ENCODE peak calls at places on chromosomes 1 and 21, in four cellular contexts. X, B, O and H are unnamed samples.

GRCh38 chr1:3135746-3136455 is 66.9 kb downstream of the PRDM16 start:
- DNase-seq in B (no peak), X (no peak), O (no peak), H (no peak)

GRCh38 chr1:55048453-55049270 is 9.3 kb downstream of the PCSK9 start:
- DNase-seq in X (no peak), B (no peak), O (no peak), H (no peak)

GRCh38 chr1:29120367-29120766 is 3.3 kb downstream of the TMEM200B start:
- DNase-seq in O (no peak), X (no peak), B (no peak), H (no peak)

GRCh38 chr21:26732442-26733221 is 112.6 kb downstream of the ADAMTS1 start:
- DNase-seq in X (peak), O (peak), B (peak), H (peak)

GRCh38 chr1:233294991-233295774 is at the start of gene PCNX2:
- DNase-seq in B (peak), X (peak), O (peak), H (peak)

GRCh38 chr1:18923721-18924610 is 21.6 kb upstream of the ALDH4A1 start:
- DNase-seq in O (peak), X (no peak), B (no peak), H (no peak)

GRCh38 chr1:39695011-39695410 is 3.8 kb upstream of the HPCAL4 start:
- DNase-seq in X (no peak), B (no peak), O (no peak), H (no peak)

GRCh38 chr1:226875641-226876295 is 5.4 kb downstream of the PSEN2 start:
- DNase-seq in O (peak), B (no peak), X (no peak), H (no peak)

GRCh38 chr1:181151378-181152326 is 63.2 kb downstream of the IER5 start:
- DNase-seq in O (peak), B (peak), X (no peak), H (peak)

GRCh38 chr21:26587621-26588260 is 14.7 kb upstream of the CYYR1 start:
- DNase-seq in O (peak), X (no peak), B (no peak), H (peak)

GRCh38 chr1:8818325-8818775 is 910 bp upstream of the RERE start:
- DNase-seq in X (no peak), B (no peak), O (peak), H (peak)

GRCh38 chr1:198156111-198156744 is 570 bp upstream of the NEK7 start:
- DNase-seq in B (peak), O (peak), X (peak), H (peak)

GRCh38 chr21:36825683-36826082 is 126.8 kb downstream of the SIM2 start:
- DNase-seq in O (no peak), B (no peak), X (no peak), H (no peak)

GRCh38 chr1:178606839-178607238 is 93.9 kb downstream of the TEX35 start:
- DNase-seq in X (no peak), O (no peak), B (no peak), H (no peak)

GRCh38 chr1:164565356-164565755 is 6.4 kb downstream of the PBX1 start:
- DNase-seq in X (no peak), B (no peak), O (no peak), H (no peak)

GRCh38 chr1:110627763-110628162 is 21.6 kb upstream of the KCNA2 start:
- DNase-seq in O (no peak), X (no peak), B (no peak), H (no peak)

GRCh38 chr1:21670956-21671902 is 2.1 kb upstream of the RAP1GAP start:
- DNase-seq in B (no peak), O (no peak), X (no peak), H (no peak)

GRCh38 chr1:170776777-170777176 is 112.8 kb downstream of the PRRX1 start:
- DNase-seq in O (no peak), B (no peak), X (no peak), H (no peak)

GRCh38 chr1:220803401-220804201 is 16.9 kb downstream of the MTARC1 start:
- DNase-seq in B (peak), O (peak), X (no peak), H (peak)

GRCh38 chr1:180231506-180232420 is 1.7 kb downstream of the LHX4 start:
- DNase-seq in X (no peak), O (peak), B (peak), H (no peak)

GRCh38 chr21:41612674-41613250 is 104.8 kb upstream of the TMPRSS2 start:
- DNase-seq in B (no peak), O (peak), X (peak), H (peak)

GRCh38 chr1:18581420-18581880 is 49.2 kb upstream of the PAX7 start:
- DNase-seq in B (peak), X (peak), O (peak), H (no peak)

GRCh38 chr1:111082421-111083192 is 57.3 kb downstream of the DRAM2 start:
- DNase-seq in X (no peak), B (no peak), O (peak), H (peak)

GRCh38 chr1:7432102-7432895 is 338.8 kb upstream of the VAMP3 start:
- DNase-seq in B (no peak), X (no peak), O (no peak), H (no peak)

GRCh38 chr1:225201447-225201846 is 226.4 kb downstream of the LBR start:
- DNase-seq in O (no peak), B (no peak), X (no peak), H (no peak)